ENCODE peak calls at places on chromosomes 11 and 22, in six cellular contexts. Q is AG10803, J is GM12865, Z is IMR-90, X is glutamatergic neuron, U is fibroblast of mammary gland. L is an unnamed sample.

GRCh38 chr11:69909561-69910518 is 90.6 kb upstream of the FGF3 start:
- DNase-seq in U (no peak), X (peak; percentile 33), Z (no peak), Q (peak; percentile 12), J (peak; percentile 11), L (peak; percentile 84)

GRCh38 chr22:19066531-19067271 is 55.5 kb downstream of the DGCR2 start:
- DNase-seq in X (no peak), J (no peak), U (peak; percentile 75), Z (peak; percentile 83), Q (peak; percentile 80), L (no peak)

GRCh38 chr22:30054764-30055069 is 25.5 kb upstream of the HORMAD2 start:
- DNase-seq in J (no peak), X (no peak), Q (no peak), Z (no peak), U (no peak), L (no peak)

GRCh38 chr11:118142081-118142480 is 10.5 kb downstream of the SCN4B start:
- DNase-seq in X (no peak), Q (no peak), U (peak; percentile 45), J (no peak), Z (no peak), L (no peak)

GRCh38 chr22:35564975-35565867 is 24.6 kb downstream of the RASD2 start:
- DNase-seq in X (no peak), Z (peak; percentile 78), Q (peak; percentile 72), J (no peak), U (peak; percentile 85), L (no peak)

GRCh38 chr22:33472462-33473344 is 414.5 kb upstream of the SYN3 start:
- DNase-seq in Q (peak; percentile 55), U (no peak), X (no peak), Z (peak; percentile 47), J (peak; percentile 87), L (no peak)

GRCh38 chr11:123304828-123305530 is 109.9 kb upstream of the CLMP start:
- DNase-seq in Q (no peak), Z (no peak), X (no peak), J (peak; percentile 58), U (no peak), L (no peak)

GRCh38 chr22:19289475-19290161 is 1.9 kb downstream of the CLTCL1 start:
- DNase-seq in J (no peak), X (no peak), U (peak; percentile 69), Z (peak; percentile 81), Q (peak; percentile 75), L (no peak)

GRCh38 chr11:73833067-73833466 is 43.6 kb downstream of the COA4 start:
- DNase-seq in U (no peak), Z (no peak), X (no peak), Q (no peak), J (no peak), L (no peak)

GRCh38 chr11:20966489-20966888 is 297.1 kb downstream of the NELL1 start:
- DNase-seq in Z (no peak), X (no peak), Q (no peak), U (no peak), J (no peak), L (no peak)

GRCh38 chr11:66176650-66177049 is 91.8 kb upstream of the RAB1B start:
- DNase-seq in J (no peak), Q (no peak), U (no peak), Z (no peak), X (no peak), L (no peak)

GRCh38 chr11:124465368-124465767 is 19.9 kb upstream of the OR8B8 start:
- DNase-seq in X (no peak), Z (no peak), U (no peak), Q (no peak), J (no peak), L (no peak)

GRCh38 chr11:15911377-15912044 is 444.8 kb downstream of the SOX6 start:
- DNase-seq in Z (peak; percentile 74), U (peak; percentile 35), Q (peak; percentile 8), J (no peak), X (no peak), L (no peak)

GRCh38 chr11:125952973-125953372 is 7.1 kb downstream of the VSIG10L2 start:
- DNase-seq in Q (no peak), J (no peak), U (peak; percentile 15), Z (no peak), X (no peak), L (no peak)

GRCh38 chr11:64743591-64744543 is at the start of gene RASGRP2:
- DNase-seq in Z (no peak), Q (no peak), J (peak; percentile 67), X (peak; percentile 80), U (peak; percentile 25), L (no peak)

GRCh38 chr22:41364233-41364632 is 17.5 kb upstream of the TEF start:
- DNase-seq in X (no peak), U (no peak), Z (no peak), Q (no peak), J (no peak), L (no peak)

GRCh38 chr11:65501530-65502273 is 2.9 kb downstream of the MALAT1 start:
- DNase-seq in U (peak; percentile 59), X (no peak), J (peak; percentile 55), Z (peak; percentile 56), Q (peak; percentile 63), L (no peak)

GRCh38 chr11:62337682-62338181 is 484 bp downstream of the ASRGL1 start:
- DNase-seq in X (peak; percentile 58), J (peak; percentile 8), U (no peak), Q (no peak), Z (no peak), L (peak; percentile 91)

GRCh38 chr11:27329867-27330632 is 33.0 kb downstream of the CCDC34 start:
- DNase-seq in X (no peak), Z (no peak), Q (no peak), U (peak; percentile 7), J (peak; percentile 10), L (no peak)

GRCh38 chr11:14907411-14908213 is 15.6 kb upstream of the CYP2R1 start:
- DNase-seq in Q (peak; percentile 17), Z (peak; percentile 21), X (peak; percentile 85), U (peak; percentile 43), J (peak; percentile 80), L (peak; percentile 88)

GRCh38 chr22:29385748-29386147 is 2.6 kb downstream of the AP1B1 start:
- DNase-seq in Z (no peak), U (no peak), J (peak; percentile 68), X (no peak), Q (no peak), L (no peak)

GRCh38 chr11:95132956-95133355 is 43.3 kb downstream of the ENDOD1 start:
- DNase-seq in Q (no peak), U (no peak), X (no peak), J (no peak), Z (no peak), L (no peak)

GRCh38 chr11:17845431-17845881 is 110.9 kb downstream of the KCNC1 start:
- DNase-seq in U (peak; percentile 90), Z (peak; percentile 91), X (no peak), Q (peak; percentile 74), J (no peak), L (no peak)

GRCh38 chr11:62592989-62593421 is 1.7 kb upstream of the TUT1 start:
- DNase-seq in Q (no peak), X (no peak), U (no peak), Z (no peak), J (no peak), L (no peak)

GRCh38 chr11:64060263-64060860 is 24.6 kb downstream of the FLRT1 start:
- DNase-seq in Q (no peak), Z (no peak), X (no peak), U (no peak), J (no peak), L (no peak)

GRCh38 chr11:111733009-111733408 is 33.2 kb downstream of the PPP2R1B start:
- DNase-seq in J (no peak), X (no peak), Z (peak; percentile 91), U (peak; percentile 88), Q (peak; percentile 77), L (no peak)

GRCh38 chr22:41338614-41339212 is 37.4 kb downstream of the ZC3H7B start:
- DNase-seq in Q (no peak), X (no peak), J (no peak), U (peak; percentile 39), Z (no peak), L (no peak)

GRCh38 chr11:75248924-75249256 is 8.3 kb downstream of the TPBGL start:
- DNase-seq in Z (no peak), U (no peak), Q (no peak), J (no peak), X (no peak), L (peak; percentile 68)

GRCh38 chr11:117786099-117786870 is 10.7 kb downstream of the DSCAML1 start:
- DNase-seq in U (peak; percentile 25), Z (no peak), J (no peak), Q (no peak), X (no peak), L (no peak)

GRCh38 chr22:45344339-45344738 is 34.6 kb downstream of the FAM118A start:
- DNase-seq in J (no peak), X (no peak), U (peak; percentile 33), Q (no peak), Z (no peak), L (no peak)
- TF ChIP-seq CTCF in J (no peak), X (no peak), U (peak; percentile 14), Q (no peak), Z (no peak), L (peak; percentile 30)

GRCh38 chr22:24118689-24119384 is 62.5 kb upstream of the SUSD2 start:
- DNase-seq in Q (no peak), Z (no peak), X (no peak), U (no peak), J (no peak), L (no peak)

GRCh38 chr22:24120029-24120428 is 61.3 kb upstream of the SUSD2 start:
- DNase-seq in U (no peak), X (no peak), J (no peak), Z (no peak), Q (no peak), L (no peak)

GRCh38 chr22:24115247-24116207 is 65.8 kb upstream of the SUSD2 start:
- DNase-seq in U (no peak), X (no peak), J (no peak), Q (no peak), Z (no peak), L (no peak)

GRCh38 chr22:24119476-24119875 is 61.8 kb upstream of the SUSD2 start:
- DNase-seq in Q (no peak), J (no peak), Z (no peak), U (no peak), X (no peak), L (no peak)

DNA sequence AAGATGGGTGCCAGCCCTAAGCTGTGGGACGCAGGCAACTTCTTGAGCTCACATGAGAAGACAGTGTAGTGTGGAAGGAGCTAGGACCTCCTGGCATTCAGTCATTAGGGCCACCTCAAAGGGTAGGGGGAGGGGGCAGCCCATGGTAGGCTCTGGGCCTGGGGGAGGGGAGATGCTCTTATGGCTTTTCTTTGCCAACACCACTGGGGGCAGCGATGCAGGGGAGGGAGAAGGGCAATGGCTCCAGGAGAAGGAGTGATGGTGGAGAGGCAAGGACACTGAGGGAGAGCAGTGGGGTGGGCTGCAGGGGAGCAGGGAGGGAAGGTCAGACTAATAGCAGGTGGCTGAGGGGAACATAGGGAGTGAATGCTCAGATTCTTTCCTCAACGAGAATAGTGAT is 63.3 kb upstream of the SUSD2 start:
- DNase-seq in Q (no peak), X (no peak), Z (no peak), U (no peak), J (no peak), L (no peak)
- TF ChIP-seq CTCF in Q (peak; percentile 6), X (no peak), Z (no peak), U (peak; percentile 7), J (no peak), L (no peak)

GRCh38 chr11:102891736-102892135 is 17.0 kb upstream of the MMP12 start:
- DNase-seq in J (no peak), Q (peak; percentile 64), X (no peak), Z (no peak), U (no peak), L (no peak)
- TF ChIP-seq CTCF in J (no peak), Q (peak; percentile 43), X (no peak), Z (no peak), U (no peak), L (peak; percentile 32)

GRCh38 chr11:57460017-57460755 is at the start of gene RTN4RL2:
- DNase-seq in U (peak; percentile 57), J (peak; percentile 67), Q (peak; percentile 14), X (peak; percentile 79), Z (peak; percentile 45), L (no peak)
- TF ChIP-seq CTCF in U (peak; percentile 5), J (peak; percentile 45), Q (no peak), X (peak; percentile 71), Z (peak; percentile 16), L (peak; percentile 56)

L was measured in chondrocyte.